ENCODE peak calls at places on chromosomes 13 and 19, in seven cellular contexts. F is psoas muscle, X is colonic mucosa, C is thoracic aorta, B is left lung, S is left ventricle myocardium inferior, D is neuronal stem cell. V is an unnamed sample.

GRCh38 chr19:33720155-33720493 is 76.5 kb upstream of the KCTD15 start:
- DNase-seq in F (no peak), X (no peak), C (no peak), B (no peak), S (no peak), D (no peak), V (no peak)

GRCh38 chr19:4971424-4971793 is 2.5 kb downstream of the KDM4B start:
- DNase-seq in F (no peak), X (peak), C (no peak), B (peak), S (no peak), D (no peak), V (no peak)

GRCh38 chr19:41377977-41378707 is 1.8 kb downstream of the TMEM91 start:
- DNase-seq in F (no peak), X (no peak), C (no peak), B (peak), S (no peak), D (no peak), V (no peak)

GRCh38 chr13:101144808-101145419 is 271.4 kb downstream of the NALCN start:
- DNase-seq in F (no peak), X (no peak), C (no peak), B (no peak), S (no peak), D (peak), V (no peak)

GRCh38 chr13:97441414-97441813 is 7.4 kb downstream of the RAP2A start:
- DNase-seq in F (no peak), X (no peak), C (no peak), B (no peak), S (no peak), D (no peak), V (no peak)

GRCh38 chr19:3698386-3698950 is 1.8 kb downstream of the PIP5K1C start:
- DNase-seq in F (no peak), X (no peak), C (no peak), B (no peak), S (no peak), D (no peak), V (no peak)

GRCh38 chr13:43785681-43786471 is 896 bp downstream of the ENOX1 start:
- DNase-seq in F (peak), X (peak), C (peak), B (peak), S (peak), D (peak), V (peak)

GRCh38 chr19:703651-704446 is 4.9 kb upstream of the PALM start:
- DNase-seq in F (peak), X (peak), C (peak), B (peak), S (peak), D (peak), V (peak)

GRCh38 chr19:6501740-6502648 is at the start of gene TUBB4A:
- DNase-seq in F (peak), X (no peak), C (no peak), B (no peak), S (peak), D (no peak), V (peak)

GRCh38 chr19:48631254-48631653 is 5.9 kb downstream of the DBP start:
- DNase-seq in F (no peak), X (no peak), C (no peak), B (no peak), S (no peak), D (no peak), V (no peak)

GRCh38 chr13:104385409-104385808 is 1319.2 kb upstream of the SLC10A2 start:
- DNase-seq in F (no peak), X (no peak), C (no peak), B (no peak), S (no peak), D (no peak), V (no peak)

GRCh38 chr13:46614582-46614981 is 61.6 kb downstream of the LRCH1 start:
- DNase-seq in F (no peak), X (no peak), C (no peak), B (no peak), S (no peak), D (no peak), V (no peak)

GRCh38 chr13:99269627-99270252 is 11.6 kb upstream of the GPR18 start:
- DNase-seq in F (no peak), X (no peak), C (no peak), B (no peak), S (no peak), D (no peak), V (no peak)

GRCh38 chr13:109672545-109672944 is 113.8 kb downstream of the IRS2 start:
- DNase-seq in F (no peak), X (no peak), C (no peak), B (no peak), S (no peak), D (peak), V (no peak)

GRCh38 chr13:31756346-31756745 is 17.0 kb downstream of the RXFP2 start:
- DNase-seq in F (no peak), X (no peak), C (no peak), B (no peak), S (no peak), D (no peak), V (no peak)

GRCh38 chr19:18231775-18232174 is 5.5 kb upstream of the PDE4C start:
- DNase-seq in F (no peak), X (no peak), C (no peak), B (no peak), S (no peak), D (no peak), V (no peak)

GRCh38 chr19:3142938-3143337 is 7.1 kb downstream of the GNA15 start:
- DNase-seq in F (no peak), X (no peak), C (no peak), B (no peak), S (no peak), D (no peak), V (no peak)

GRCh38 chr19:18000480-18000980 is 7.4 kb upstream of the ARRDC2 start:
- DNase-seq in F (no peak), X (no peak), C (no peak), B (no peak), S (no peak), D (no peak), V (no peak)

GRCh38 chr13:49300716-49301589 is 53.2 kb downstream of the CDADC1 start:
- DNase-seq in F (peak), X (peak), C (no peak), B (no peak), S (no peak), D (peak), V (peak)

GRCh38 chr19:45785781-45786532 is 3.7 kb upstream of the DMPK start:
- DNase-seq in F (no peak), X (no peak), C (no peak), B (peak), S (no peak), D (no peak), V (peak)

GRCh38 chr13:114155320-114155719 is 22.9 kb upstream of the RASA3 start:
- DNase-seq in F (no peak), X (no peak), C (no peak), B (no peak), S (no peak), D (no peak), V (no peak)

GRCh38 chr13:109569938-109570711 is 216.3 kb downstream of the IRS2 start:
- DNase-seq in F (no peak), X (no peak), C (no peak), B (no peak), S (no peak), D (no peak), V (no peak)

GRCh38 chr19:5436101-5436947 is 18.9 kb upstream of the ZNRF4 start:
- DNase-seq in F (no peak), X (no peak), C (no peak), B (no peak), S (no peak), D (peak), V (no peak)

GRCh38 chr19:53086949-53087348 is 16.3 kb downstream of the ZNF160 start:
- DNase-seq in F (peak), X (no peak), C (no peak), B (no peak), S (peak), D (no peak), V (peak)

GRCh38 chr19:46617566-46618079 is 7.3 kb downstream of the PTGIR start:
- DNase-seq in F (no peak), X (no peak), C (no peak), B (no peak), S (no peak), D (no peak), V (no peak)

GRCh38 chr13:103695320-103695719 is 629.1 kb upstream of the SLC10A2 start:
- DNase-seq in F (no peak), X (no peak), C (no peak), B (no peak), S (peak), D (no peak), V (no peak)

GRCh38 chr13:67238277-67238859 is 8.2 kb upstream of the PCDH9 start:
- DNase-seq in F (no peak), X (no peak), C (no peak), B (no peak), S (no peak), D (peak), V (no peak)

GRCh38 chr13:60338754-60339153 is 58.3 kb upstream of the TDRD3 start:
- DNase-seq in F (no peak), X (no peak), C (no peak), B (no peak), S (no peak), D (no peak), V (no peak)

GRCh38 chr13:99756281-99756680 is 215.3 kb downstream of the ZIC5 start:
- DNase-seq in F (no peak), X (no peak), C (no peak), B (no peak), S (no peak), D (no peak), V (no peak)

GRCh38 chr19:16435238-16435911 is 36.4 kb downstream of the EPS15L1 start:
- DNase-seq in F (peak), X (peak), C (no peak), B (peak), S (peak), D (no peak), V (peak)

DNA sequence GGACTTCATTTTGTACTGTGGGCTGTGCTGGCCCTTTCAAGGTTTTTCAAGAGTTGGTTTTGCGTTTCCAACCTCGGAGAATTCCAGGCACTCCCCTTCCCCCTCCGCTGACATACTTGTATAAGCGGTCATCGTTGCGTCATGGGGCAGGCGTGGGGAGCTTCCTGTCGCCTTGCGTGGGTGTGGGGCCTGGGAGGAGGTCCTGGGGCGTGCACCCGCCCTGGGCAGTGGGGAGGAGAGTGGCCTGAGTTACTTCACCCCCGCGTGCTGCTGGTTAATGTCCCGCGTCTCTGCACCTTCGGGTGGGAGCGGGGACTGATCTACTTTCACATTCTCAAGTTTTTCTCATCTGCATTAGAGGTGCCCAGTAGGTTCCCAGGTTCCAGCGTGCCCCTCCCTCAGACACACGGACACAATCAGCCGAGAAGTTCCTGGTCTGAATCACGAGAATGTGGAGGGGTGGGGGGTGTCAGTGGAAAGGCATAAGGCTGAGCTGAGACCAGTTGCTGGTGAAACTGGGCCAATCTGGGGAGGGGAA is 4.1 kb downstream of the IER2 start:
- DNase-seq in F (peak), X (peak), C (peak), B (peak), S (peak), D (peak), V (peak)
- H3K4me3 ChIP-seq in F (peak), X (peak), C (peak), B (peak), S (peak), D (peak), V (peak)

DNA sequence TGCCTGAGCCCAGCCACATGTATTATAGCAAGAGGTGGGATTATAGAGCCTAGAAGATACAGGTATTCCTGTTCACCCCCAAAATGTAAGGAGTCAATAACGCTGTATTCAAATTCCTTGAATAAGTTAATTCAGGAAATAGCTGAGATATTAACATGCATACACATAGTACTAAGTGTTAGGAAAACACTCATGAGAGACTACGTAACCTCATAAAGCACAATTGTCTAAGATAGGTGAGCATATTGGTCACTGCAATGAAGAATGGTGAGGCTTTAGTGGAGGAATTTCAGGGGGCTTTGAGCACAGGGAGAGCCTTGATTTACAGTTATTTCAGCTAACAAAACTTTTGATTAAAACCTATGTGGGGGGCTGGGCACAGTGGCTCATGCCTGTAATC is 161.6 kb downstream of the LMO7 start:
- DNase-seq in F (no peak), X (no peak), C (no peak), B (no peak), S (no peak), D (no peak), V (no peak)
- H3K27ac ChIP-seq in F (peak), X (peak), C (no peak), B (peak), S (peak), D (no peak), V (peak)

GRCh38 chr19:39951065-39951650 is 16.7 kb upstream of the FCGBP start:
- DNase-seq in F (no peak), X (no peak), C (no peak), B (no peak), S (no peak), D (no peak), V (no peak)

GRCh38 chr19:39953915-39954314 is 17.1 kb upstream of the PSMC4 start:
- DNase-seq in F (no peak), X (peak), C (no peak), B (no peak), S (no peak), D (no peak), V (no peak)

GRCh38 chr19:39949026-39949747 is 14.8 kb upstream of the FCGBP start:
- DNase-seq in F (no peak), X (no peak), C (no peak), B (no peak), S (no peak), D (no peak), V (no peak)

GRCh38 chr19:39946532-39946931 is 12.1 kb upstream of the FCGBP start:
- DNase-seq in F (no peak), X (no peak), C (no peak), B (no peak), S (no peak), D (no peak), V (no peak)

GRCh38 chr19:39951686-39952085 is 17.3 kb upstream of the FCGBP start:
- DNase-seq in F (no peak), X (no peak), C (no peak), B (no peak), S (no peak), D (no peak), V (no peak)
- H3K4me3 ChIP-seq in F (no peak), X (no peak), C (no peak), B (no peak), S (no peak), D (no peak), V (no peak)

GRCh38 chr13:27482996-27483395 is 32.6 kb upstream of the MTIF3 start:
- DNase-seq in F (no peak), X (peak), C (no peak), B (no peak), S (no peak), D (no peak), V (no peak)

GRCh38 chr13:27481766-27482165 is 31.4 kb upstream of the MTIF3 start:
- DNase-seq in F (peak), X (peak), C (no peak), B (peak), S (peak), D (peak), V (no peak)

GRCh38 chr13:27487776-27488175 is 37.4 kb upstream of the MTIF3 start:
- DNase-seq in F (no peak), X (no peak), C (no peak), B (no peak), S (no peak), D (no peak), V (no peak)

DNA sequence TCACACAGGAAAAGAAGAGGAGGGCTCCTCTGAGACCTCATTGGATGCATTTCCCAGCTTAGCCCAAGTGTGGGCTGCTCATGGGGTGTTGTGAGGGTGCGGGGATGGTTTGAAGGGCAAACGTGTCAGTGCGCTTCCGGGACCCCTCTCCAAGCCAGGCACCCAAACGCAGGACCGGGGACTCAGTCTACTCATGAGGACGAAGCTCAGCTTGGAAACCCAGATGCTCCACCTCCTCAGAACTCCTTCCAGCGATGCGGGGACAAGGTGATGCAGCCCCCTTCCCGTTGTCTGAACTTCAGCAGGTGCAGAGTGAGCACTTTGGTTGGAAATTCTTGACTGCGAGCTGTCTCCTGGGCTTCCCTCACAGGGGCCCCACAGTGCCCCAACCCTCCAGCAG is 33.1 kb upstream of the MTIF3 start:
- DNase-seq in F (no peak), X (no peak), C (no peak), B (no peak), S (no peak), D (no peak), V (no peak)
- H3K27ac ChIP-seq in F (no peak), X (no peak), C (no peak), B (no peak), S (no peak), D (no peak), V (no peak)

DNA sequence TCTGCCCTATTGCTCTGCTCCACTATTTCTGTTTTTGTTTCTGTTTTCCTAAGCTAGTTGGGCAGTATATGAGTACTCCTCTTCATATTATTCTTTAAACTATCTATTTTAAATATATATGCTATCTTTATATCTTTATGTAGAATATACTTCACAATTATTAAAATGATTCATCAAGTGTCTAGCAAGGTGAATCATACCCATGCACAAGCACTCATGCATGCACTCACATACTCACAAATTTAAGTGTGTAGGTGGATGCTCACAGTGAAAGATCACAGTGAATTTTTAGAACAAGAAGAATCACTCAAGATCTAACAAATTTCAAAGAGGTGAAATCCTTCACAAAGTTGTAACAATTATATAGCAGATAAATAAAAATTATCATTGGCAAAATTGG is 435.6 kb upstream of the SLITRK5 start:
- DNase-seq in F (no peak), X (no peak), C (no peak), B (no peak), S (no peak), D (no peak), V (no peak)
- H3K4me3 ChIP-seq in F (no peak), X (no peak), C (no peak), B (no peak), S (no peak), D (no peak), V (no peak)

DNA sequence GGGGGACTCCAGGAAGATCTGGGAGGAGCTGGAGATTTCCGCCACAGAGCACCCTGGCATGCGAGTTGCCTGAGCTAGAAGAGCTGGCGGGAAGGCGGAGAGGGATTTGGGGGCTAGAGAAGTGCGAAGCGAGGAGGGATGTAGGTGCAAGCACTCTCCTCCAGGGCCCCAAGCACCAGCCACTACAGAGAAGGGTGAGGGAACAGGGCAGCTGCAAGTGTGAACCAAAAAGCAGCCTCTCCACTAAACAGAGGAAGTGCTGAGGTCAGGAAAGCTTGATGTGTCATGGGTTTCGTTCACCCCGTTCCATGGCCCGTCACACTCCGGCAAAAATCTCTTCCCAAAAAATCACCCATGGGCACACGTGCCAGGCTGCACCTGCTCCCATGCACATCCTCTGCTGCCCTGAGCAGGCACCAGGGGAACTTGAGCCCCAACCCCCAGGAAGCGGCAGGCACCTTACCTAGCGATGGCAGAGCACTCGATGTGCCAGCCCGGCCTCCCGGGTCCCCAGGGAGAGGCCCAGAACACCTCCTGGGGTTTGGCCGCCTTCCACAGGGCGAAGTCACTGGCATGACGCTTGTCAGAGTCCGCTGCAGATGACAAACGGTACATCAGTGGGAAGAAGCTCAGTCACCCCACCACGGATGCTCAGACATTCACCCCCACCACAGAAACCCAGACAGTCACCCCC is 29.3 kb downstream of the CARS2 start:
- DNase-seq in F (no peak), X (no peak), C (no peak), B (no peak), S (no peak), D (no peak), V (no peak)
- H3K27ac ChIP-seq in F (peak), X (no peak), C (no peak), B (no peak), S (no peak), D (no peak), V (no peak)

GRCh38 chr19:7883796-7884570 is 4.3 kb upstream of the LRRC8E start:
- DNase-seq in F (no peak), X (no peak), C (no peak), B (no peak), S (no peak), D (no peak), V (no peak)

GRCh38 chr19:7887408-7888144 is 734 bp upstream of the LRRC8E start:
- DNase-seq in F (no peak), X (no peak), C (no peak), B (no peak), S (no peak), D (no peak), V (no peak)

GRCh38 chr19:7885818-7886217 is 2.5 kb upstream of the LRRC8E start:
- DNase-seq in F (no peak), X (no peak), C (no peak), B (no peak), S (no peak), D (no peak), V (no peak)

GRCh38 chr19:7888145-7888825 is at the start of gene LRRC8E:
- DNase-seq in F (no peak), X (peak), C (no peak), B (peak), S (no peak), D (peak), V (no peak)

DNA sequence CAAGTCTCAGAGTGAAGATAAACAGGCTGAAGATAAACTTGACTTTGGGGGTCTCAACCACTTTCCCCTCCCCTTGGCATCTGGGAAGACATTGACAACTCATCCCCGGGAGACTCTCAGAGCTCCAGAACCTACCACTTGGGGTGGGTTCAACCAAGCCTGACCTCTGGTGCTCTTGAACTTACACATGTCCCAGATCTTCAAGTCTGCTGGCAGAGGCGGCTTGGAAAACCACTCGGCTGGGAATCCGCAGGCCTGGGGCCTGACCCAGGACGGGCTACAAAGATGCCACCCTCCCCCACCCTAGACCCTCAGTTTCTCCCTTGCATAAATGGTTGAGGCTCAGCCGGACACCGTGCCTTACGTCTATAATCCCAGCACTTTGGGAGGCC is 512 bp downstream of the LRRC8E start:
- DNase-seq in F (no peak), X (no peak), C (no peak), B (no peak), S (no peak), D (no peak), V (no peak)
- H3K4me3 ChIP-seq in F (peak), X (peak), C (no peak), B (peak), S (peak), D (peak), V (peak)